ENCODE peak calls at places on chromosomes 7 and 10, in eight cellular contexts. F, I, N, J, R, O, C and E are unnamed samples.

GRCh38 chr10:24849051-24849450 is 103.4 kb downstream of the PRTFDC1 start:
- DNase-seq in F (no peak), I (no peak), N (no peak), J (no peak), R (no peak), O (peak), C (no peak), E (no peak)

GRCh38 chr7:105439174-105439893 is 50.6 kb upstream of the SRPK2 start:
- DNase-seq in F (no peak), I (peak), N (peak), J (peak), R (no peak), O (peak), C (no peak), E (peak)

GRCh38 chr7:32905175-32905662 is 13.7 kb upstream of the KBTBD2 start:
- DNase-seq in F (no peak), I (peak), N (peak), J (peak), R (no peak), O (peak), C (peak), E (peak)

GRCh38 chr10:9762966-9763656 is 1254.6 kb upstream of the CELF2 start:
- DNase-seq in F (no peak), I (peak), N (no peak), J (peak), R (no peak), O (peak), C (no peak), E (peak)

GRCh38 chr7:128755816-128756476 is 16.8 kb downstream of the CALU start:
- DNase-seq in F (no peak), I (peak), N (no peak), J (peak), R (no peak), O (peak), C (no peak), E (peak)

GRCh38 chr7:39667354-39667923 is 44.1 kb downstream of the RALA start:
- DNase-seq in F (no peak), I (peak), N (no peak), J (no peak), R (no peak), O (peak), C (no peak), E (no peak)

GRCh38 chr10:83127942-83128575 is 1011.2 kb upstream of the GHITM start:
- DNase-seq in F (no peak), I (no peak), N (no peak), J (no peak), R (no peak), O (no peak), C (no peak), E (no peak)

GRCh38 chr10:13921941-13922340 is 335.2 kb downstream of the PRPF18 start:
- DNase-seq in F (no peak), I (no peak), N (no peak), J (no peak), R (no peak), O (no peak), C (no peak), E (no peak)

GRCh38 chr7:87398441-87398840 is 53.0 kb downstream of the CROT start:
- DNase-seq in F (no peak), I (peak), N (no peak), J (peak), R (no peak), O (peak), C (no peak), E (peak)

GRCh38 chr7:2880882-2881281 is 36.8 kb upstream of the GNA12 start:
- DNase-seq in F (no peak), I (no peak), N (no peak), J (peak), R (no peak), O (peak), C (peak), E (no peak)

GRCh38 chr7:122092964-122093797 is 50.9 kb downstream of the AASS start:
- DNase-seq in F (peak), I (peak), N (peak), J (peak), R (peak), O (peak), C (peak), E (peak)

GRCh38 chr7:47330561-47331178 is 251.2 kb downstream of the TNS3 start:
- DNase-seq in F (no peak), I (no peak), N (no peak), J (no peak), R (no peak), O (no peak), C (no peak), E (no peak)

GRCh38 chr10:102007802-102008201 is 48.2 kb downstream of the ARMH3 start:
- DNase-seq in F (no peak), I (no peak), N (no peak), J (no peak), R (no peak), O (no peak), C (no peak), E (no peak)

GRCh38 chr7:46660402-46660801 is 739.3 kb upstream of the IGFBP3 start:
- DNase-seq in F (no peak), I (peak), N (no peak), J (no peak), R (no peak), O (peak), C (no peak), E (no peak)

GRCh38 chr7:20146461-20146860 is 70.7 kb downstream of the MACC1 start:
- DNase-seq in F (no peak), I (no peak), N (no peak), J (peak), R (no peak), O (peak), C (no peak), E (peak)

GRCh38 chr7:23247101-23247601 is 576 bp downstream of the GPNMB start:
- DNase-seq in F (no peak), I (peak), N (no peak), J (no peak), R (no peak), O (peak), C (no peak), E (no peak)

GRCh38 chr7:23246540-23246939 is at the start of gene GPNMB:
- DNase-seq in F (no peak), I (peak), N (no peak), J (peak), R (no peak), O (peak), C (no peak), E (peak)

GRCh38 chr7:23249486-23249885 is 2.9 kb downstream of the GPNMB start:
- DNase-seq in F (no peak), I (no peak), N (no peak), J (no peak), R (no peak), O (no peak), C (no peak), E (peak)

GRCh38 chr7:23244335-23244635 is 2.3 kb upstream of the GPNMB start:
- DNase-seq in F (no peak), I (no peak), N (no peak), J (no peak), R (no peak), O (no peak), C (no peak), E (no peak)

GRCh38 chr7:23247602-23248335 is 1.2 kb downstream of the GPNMB start:
- DNase-seq in F (no peak), I (peak), N (no peak), J (peak), R (peak), O (peak), C (peak), E (peak)
- H3K4me3 ChIP-seq in F (peak), I (peak), N (no peak), J (peak), R (peak), O (peak), C (peak), E (peak)

DNA sequence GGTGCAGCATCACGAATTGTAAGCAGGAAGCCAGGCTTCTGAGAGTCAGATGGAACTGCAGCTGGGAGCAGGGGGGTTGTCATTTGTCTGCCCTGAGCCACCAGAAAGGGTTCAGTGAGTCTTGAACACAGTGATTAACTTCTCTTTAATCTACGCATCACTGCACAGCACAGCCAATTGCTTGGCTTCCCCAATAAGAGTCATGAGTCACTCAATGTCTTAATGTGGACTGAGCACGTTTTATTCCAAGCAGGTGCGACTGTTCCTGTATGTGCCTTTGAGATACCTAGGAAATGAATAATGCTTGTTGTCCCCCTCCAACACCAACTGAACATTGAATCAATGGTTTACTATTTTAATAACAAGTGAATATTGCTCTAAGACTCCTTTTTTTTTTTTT is 26.0 kb upstream of the PLEKHA1 start:
- DNase-seq in F (no peak), I (no peak), N (no peak), J (no peak), R (no peak), O (no peak), C (no peak), E (no peak)
- H3K4me3 ChIP-seq in F (no peak), I (no peak), N (no peak), J (no peak), R (no peak), O (no peak), C (no peak), E (no peak)

DNA sequence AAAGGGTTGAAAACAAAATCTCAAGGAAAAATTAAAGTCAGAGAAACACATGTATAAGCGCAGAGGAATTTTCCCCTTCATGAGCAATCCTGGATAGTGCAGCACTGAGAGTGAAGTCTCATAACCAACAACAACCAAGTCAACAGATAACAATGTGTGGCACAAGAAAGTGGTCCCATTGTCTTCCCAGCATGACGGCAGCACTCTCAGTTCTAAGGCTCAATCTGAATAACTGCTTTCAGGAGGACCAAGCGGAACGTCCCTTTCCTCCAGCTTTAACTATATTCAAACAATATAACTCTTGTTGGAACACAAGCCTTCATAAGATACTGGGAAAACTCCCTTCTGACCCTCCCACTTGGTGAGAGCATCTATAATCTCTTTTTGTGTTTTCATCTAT is 137.9 kb downstream of the RAPGEF5 start:
- DNase-seq in F (no peak), I (no peak), N (no peak), J (peak), R (no peak), O (peak), C (no peak), E (peak)
- H3K4me3 ChIP-seq in F (peak), I (no peak), N (no peak), J (no peak), R (peak), O (no peak), C (peak), E (no peak)

GRCh38 chr10:91634246-91634645 is 1.4 kb upstream of the PPP1R3C start:
- DNase-seq in F (no peak), I (no peak), N (no peak), J (no peak), R (no peak), O (no peak), C (no peak), E (no peak)

GRCh38 chr10:91636892-91637291 is 4.0 kb upstream of the PPP1R3C start:
- DNase-seq in F (no peak), I (no peak), N (no peak), J (no peak), R (peak), O (no peak), C (no peak), E (no peak)

GRCh38 chr10:91632671-91633550 is at the start of gene PPP1R3C:
- DNase-seq in F (peak), I (peak), N (peak), J (peak), R (peak), O (peak), C (peak), E (peak)

GRCh38 chr10:91635401-91636400 is 2.8 kb upstream of the PPP1R3C start:
- DNase-seq in F (no peak), I (peak), N (peak), J (peak), R (peak), O (peak), C (no peak), E (peak)

GRCh38 chr10:91634898-91635297 is 2.0 kb upstream of the PPP1R3C start:
- DNase-seq in F (no peak), I (no peak), N (no peak), J (no peak), R (no peak), O (no peak), C (no peak), E (no peak)
- H3K4me3 ChIP-seq in F (no peak), I (no peak), N (no peak), J (no peak), R (no peak), O (no peak), C (no peak), E (no peak)

GRCh38 chr7:151837285-151838042 is 39.5 kb downstream of the PRKAG2 start:
- DNase-seq in F (no peak), I (no peak), N (no peak), J (no peak), R (no peak), O (no peak), C (no peak), E (no peak)
- H3K4me3 ChIP-seq in F (peak), I (no peak), N (no peak), J (no peak), R (no peak), O (no peak), C (no peak), E (no peak)

GRCh38 chr10:3982746-3983442 is 197.9 kb upstream of the KLF6 start:
- DNase-seq in F (no peak), I (no peak), N (no peak), J (no peak), R (no peak), O (no peak), C (no peak), E (no peak)

GRCh38 chr10:3978762-3979161 is 193.8 kb upstream of the KLF6 start:
- DNase-seq in F (no peak), I (peak), N (no peak), J (no peak), R (no peak), O (no peak), C (no peak), E (no peak)

GRCh38 chr10:3980660-3981059 is 195.7 kb upstream of the KLF6 start:
- DNase-seq in F (no peak), I (peak), N (no peak), J (no peak), R (no peak), O (peak), C (no peak), E (no peak)

GRCh38 chr10:3980139-3980538 is 195.1 kb upstream of the KLF6 start:
- DNase-seq in F (no peak), I (no peak), N (no peak), J (no peak), R (no peak), O (no peak), C (no peak), E (no peak)

GRCh38 chr10:3981300-3981699 is 196.3 kb upstream of the KLF6 start:
- DNase-seq in F (no peak), I (no peak), N (no peak), J (no peak), R (no peak), O (no peak), C (no peak), E (no peak)
- H3K4me3 ChIP-seq in F (no peak), I (no peak), N (no peak), J (no peak), R (no peak), O (no peak), C (no peak), E (no peak)

DNA sequence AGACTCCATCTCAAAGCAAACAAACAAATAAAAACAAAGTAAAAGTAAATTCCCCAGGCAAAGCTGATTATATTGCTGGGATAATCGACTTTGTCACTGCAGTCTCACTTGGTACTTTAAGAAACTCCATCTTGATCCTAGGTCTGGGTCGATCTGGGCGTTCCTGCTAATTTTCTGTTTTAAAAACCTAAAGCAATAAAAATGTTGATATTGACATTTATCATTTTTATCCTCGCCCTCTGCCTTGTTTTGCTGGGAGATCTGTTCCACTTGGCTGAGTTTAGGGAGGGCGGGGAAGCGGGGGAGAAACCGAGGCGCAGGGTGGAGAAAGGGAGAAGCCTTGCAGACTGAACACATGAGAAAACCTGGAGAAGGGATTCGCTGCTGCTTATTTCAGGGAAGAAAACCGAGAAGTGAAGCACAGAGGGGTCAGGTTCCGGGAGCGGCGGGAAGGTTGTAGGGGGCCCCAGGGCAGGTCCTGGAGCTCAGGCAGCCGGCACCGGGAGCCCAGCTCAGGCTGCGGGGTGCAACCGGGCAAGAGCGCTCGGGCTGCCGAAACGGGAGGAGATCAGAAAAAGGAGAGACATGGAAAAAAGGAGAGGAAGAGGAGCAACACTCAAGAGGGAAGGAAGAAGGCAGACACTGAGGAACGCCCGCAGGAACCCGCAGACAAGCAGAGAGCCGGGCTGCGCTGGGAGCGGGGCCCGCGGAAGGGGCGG is 27.4 kb upstream of the KMT2C start:
- DNase-seq in F (peak), I (peak), N (peak), J (peak), R (no peak), O (peak), C (no peak), E (peak)
- H3K4me3 ChIP-seq in F (peak), I (peak), N (peak), J (peak), R (peak), O (peak), C (peak), E (peak)

GRCh38 chr7:99189222-99189621 is 18.7 kb downstream of the KPNA7 start:
- DNase-seq in F (no peak), I (no peak), N (no peak), J (no peak), R (no peak), O (no peak), C (no peak), E (no peak)

GRCh38 chr7:99194301-99194700 is 13.6 kb downstream of the KPNA7 start:
- DNase-seq in F (no peak), I (peak), N (no peak), J (no peak), R (no peak), O (peak), C (no peak), E (no peak)

GRCh38 chr7:99193527-99194214 is 14.2 kb downstream of the KPNA7 start:
- DNase-seq in F (no peak), I (peak), N (no peak), J (peak), R (no peak), O (peak), C (no peak), E (peak)

GRCh38 chr7:99190359-99191009 is 17.4 kb downstream of the KPNA7 start:
- DNase-seq in F (no peak), I (no peak), N (no peak), J (no peak), R (peak), O (no peak), C (no peak), E (no peak)

GRCh38 chr7:99191869-99192596 is 15.9 kb downstream of the KPNA7 start:
- DNase-seq in F (no peak), I (no peak), N (no peak), J (no peak), R (no peak), O (no peak), C (no peak), E (no peak)
- H3K4me3 ChIP-seq in F (no peak), I (no peak), N (no peak), J (no peak), R (no peak), O (no peak), C (no peak), E (no peak)

GRCh38 chr10:18162021-18162631 is 21.9 kb downstream of the CACNB2 start:
- DNase-seq in F (no peak), I (no peak), N (no peak), J (no peak), R (no peak), O (no peak), C (no peak), E (no peak)
- H3K4me3 ChIP-seq in F (no peak), I (no peak), N (no peak), J (no peak), R (no peak), O (no peak), C (no peak), E (no peak)

GRCh38 chr7:124996778-124997177 is 67.2 kb upstream of the POT1 start:
- DNase-seq in F (no peak), I (no peak), N (no peak), J (no peak), R (no peak), O (no peak), C (no peak), E (peak)

GRCh38 chr7:124989911-124990310 is 60.3 kb upstream of the POT1 start:
- DNase-seq in F (no peak), I (no peak), N (no peak), J (peak), R (no peak), O (peak), C (no peak), E (peak)

GRCh38 chr7:124992881-124993562 is 63.4 kb upstream of the POT1 start:
- DNase-seq in F (no peak), I (no peak), N (peak), J (peak), R (no peak), O (peak), C (no peak), E (peak)
- H3K4me3 ChIP-seq in F (no peak), I (no peak), N (peak), J (peak), R (no peak), O (peak), C (no peak), E (peak)